ENCODE peak calls at places on chromosomes 16 and 17, in seven cellular contexts. H, S, L, Y, E, D and P are unnamed samples.

GRCh38 chr16:83272201-83272600 is 535.6 kb upstream of the HSBP1 start:
- DNase-seq in Y (no peak), L (no peak), S (no peak), D (no peak), E (no peak), H (no peak), P (no peak)

GRCh38 chr17:39090400-39090799 is 61.0 kb downstream of the PLXDC1 start:
- DNase-seq in D (no peak), L (no peak), E (no peak), Y (no peak), S (no peak), H (no peak), P (no peak)

GRCh38 chr17:81681672-81682071 is 1.9 kb downstream of the ARL16 start:
- DNase-seq in H (no peak), S (no peak), L (no peak), D (no peak), E (no peak), Y (no peak), P (no peak)

GRCh38 chr16:24769806-24770205 is 40.4 kb downstream of the TNRC6A start:
- DNase-seq in Y (no peak), E (no peak), S (no peak), H (no peak), D (no peak), L (no peak), P (no peak)

GRCh38 chr17:63435681-63436522 is 10.2 kb downstream of the CYB561 start:
- DNase-seq in D (no peak), E (peak), H (no peak), Y (no peak), S (peak), L (peak), P (no peak)

GRCh38 chr16:87243383-87243964 is 73.7 kb downstream of the C16orf95 start:
- DNase-seq in D (no peak), S (no peak), L (no peak), E (no peak), Y (no peak), H (no peak), P (no peak)

GRCh38 chr17:47830396-47830907 is 889 bp downstream of the MRPL10 start:
- DNase-seq in D (no peak), S (no peak), H (no peak), E (no peak), Y (no peak), L (no peak), P (no peak)

GRCh38 chr16:77789085-77789611 is 784 bp downstream of the VAT1L start:
- DNase-seq in H (no peak), S (no peak), E (peak), Y (no peak), D (no peak), L (peak), P (no peak)

GRCh38 chr17:28807925-28808641 is 34.5 kb downstream of the FAM222B start:
- DNase-seq in D (peak), S (no peak), L (no peak), H (peak), Y (peak), E (no peak), P (peak)

GRCh38 chr16:30032083-30032819 is 1.2 kb upstream of the TLCD3B start:
- DNase-seq in D (peak), S (peak), L (peak), E (peak), H (peak), Y (peak), P (peak)

GRCh38 chr17:70054961-70055360 is 20.1 kb upstream of the KCNJ16 start:
- DNase-seq in H (no peak), D (no peak), Y (no peak), E (no peak), L (no peak), S (no peak), P (no peak)

GRCh38 chr17:4972322-4972721 is 4.7 kb upstream of the SPAG7 start:
- DNase-seq in D (no peak), Y (no peak), E (no peak), S (no peak), H (no peak), L (no peak), P (no peak)

GRCh38 chr16:86492961-86493639 is 17.2 kb upstream of the FOXF1 start:
- DNase-seq in H (no peak), L (no peak), S (no peak), D (no peak), Y (no peak), E (no peak), P (no peak)

GRCh38 chr16:69620564-69620963 is 54.8 kb downstream of the NFAT5 start:
- DNase-seq in L (no peak), D (no peak), E (no peak), S (no peak), H (no peak), Y (no peak), P (no peak)

GRCh38 chr16:81004646-81005353 is 1.9 kb downstream of the CMC2 start:
- DNase-seq in D (peak), Y (peak), S (no peak), E (peak), L (no peak), H (peak), P (peak)

GRCh38 chr16:84484579-84485254 is 19.7 kb downstream of the MEAK7 start:
- DNase-seq in H (peak), D (peak), Y (peak), L (peak), S (peak), E (peak), P (peak)

GRCh38 chr17:34133350-34133749 is 121.7 kb upstream of the CCL2 start:
- DNase-seq in L (no peak), D (no peak), H (no peak), S (no peak), E (no peak), Y (no peak), P (no peak)

GRCh38 chr17:73827627-73828241 is 183.5 kb upstream of the SDK2 start:
- DNase-seq in L (no peak), E (no peak), H (no peak), Y (peak), D (peak), S (no peak), P (no peak)

GRCh38 chr17:78359936-78360370 is at the start of gene SOCS3:
- DNase-seq in E (peak), Y (peak), H (peak), S (peak), L (peak), D (peak), P (peak)

GRCh38 chr16:72311426-72311825 is 139.5 kb upstream of the PMFBP1 start:
- DNase-seq in Y (no peak), H (no peak), L (no peak), E (no peak), S (no peak), D (no peak), P (no peak)

DNA sequence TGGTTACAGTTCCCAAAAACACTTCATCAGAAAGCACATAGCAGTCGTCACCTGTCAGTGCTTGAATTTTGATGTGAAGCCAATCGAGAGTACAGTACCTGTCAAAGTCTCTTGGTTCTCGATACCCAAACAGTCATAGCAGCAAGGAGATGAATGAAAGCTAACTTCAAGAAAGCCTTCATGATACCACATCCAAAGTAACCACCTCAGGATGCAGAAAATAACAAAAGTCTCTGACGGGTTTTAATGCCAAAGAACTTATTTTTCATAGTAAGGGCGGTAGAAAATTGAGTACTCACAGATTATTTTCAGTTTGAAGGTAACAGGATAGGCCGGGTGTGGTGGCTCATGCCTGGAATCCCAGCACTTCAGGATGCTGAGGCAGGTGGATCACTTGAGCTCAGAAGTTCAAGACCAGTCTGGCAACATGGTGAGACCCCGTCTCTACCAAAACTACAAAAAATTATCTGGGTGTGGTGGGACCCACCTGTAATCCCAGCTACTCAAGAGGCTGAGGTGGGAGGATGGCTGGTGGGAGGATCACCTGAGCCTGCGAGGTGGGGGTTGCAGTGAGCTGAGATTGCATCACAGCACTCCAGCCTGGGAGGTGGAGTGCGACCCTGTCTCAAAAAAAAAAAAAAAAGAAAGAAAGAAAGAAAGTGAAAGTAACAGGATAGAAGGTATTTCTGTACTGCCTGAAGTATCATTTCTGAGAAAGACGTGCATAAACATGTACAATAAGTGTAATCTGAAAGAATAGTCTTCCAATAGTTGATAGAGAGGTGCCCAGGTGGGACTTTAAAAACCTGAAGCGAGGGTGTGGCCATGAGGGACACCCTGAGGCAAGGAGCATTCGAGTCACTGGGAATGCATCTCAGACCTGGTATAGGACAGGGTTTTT is 15.4 kb downstream of the MFSD11 start:
- DNase-seq in H (no peak), D (no peak), Y (no peak), E (no peak), L (no peak), S (no peak), P (no peak)
- TF ChIP-seq MAX in H (no peak), D (no peak), Y (no peak), E (no peak), L (no peak), S (no peak), P (no peak)

GRCh38 chr17:74960739-74961342 is 11.7 kb downstream of the HID1 start:
- DNase-seq in Y (peak), E (no peak), L (peak), D (peak), S (peak), H (peak), P (no peak)
- H3K4me2 ChIP-seq in Y (peak), E (no peak), L (no peak), D (peak), S (peak), H (peak), P (no peak)

GRCh38 chr17:3033248-3033640 is 30.2 kb downstream of the OR1D5 start:
- DNase-seq in S (no peak), Y (no peak), E (no peak), D (no peak), L (no peak), H (no peak), P (no peak)
- TF ChIP-seq MAX in S (no peak), Y (no peak), E (no peak), D (no peak), L (no peak), H (no peak), P (no peak)

GRCh38 chr16:247027-247426 is 12.4 kb downstream of the FAM234A start:
- DNase-seq in Y (no peak), E (no peak), H (no peak), D (no peak), L (no peak), S (no peak), P (no peak)
- H3K4me2 ChIP-seq in Y (no peak), E (no peak), H (no peak), D (no peak), L (no peak), S (no peak), P (no peak)

DNA sequence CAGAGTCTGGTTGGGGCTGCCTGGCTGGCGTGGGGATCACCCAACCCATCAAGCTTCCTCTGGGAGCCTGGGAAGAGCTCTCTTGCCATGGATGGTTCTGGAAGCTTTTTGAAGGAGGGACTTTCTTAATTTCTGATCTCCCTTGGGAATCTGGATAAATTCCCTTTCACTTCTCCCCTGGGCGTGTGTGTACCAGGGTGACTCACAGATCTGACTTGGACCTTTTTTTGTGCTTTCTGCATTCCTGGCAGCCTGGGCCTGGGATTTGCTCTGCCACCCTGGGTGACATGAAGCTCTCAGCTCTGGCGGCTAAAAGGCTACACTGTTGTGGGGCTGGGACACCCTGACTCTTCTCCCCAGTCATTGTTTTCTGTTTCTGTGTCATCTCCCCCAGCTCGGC is 70.1 kb downstream of the ABCC1 start:
- DNase-seq in S (no peak), H (peak), L (no peak), E (no peak), D (no peak), Y (peak), P (no peak)
- TF ChIP-seq MAX in S (no peak), H (no peak), L (no peak), E (peak), D (no peak), Y (peak), P (no peak)

DNA sequence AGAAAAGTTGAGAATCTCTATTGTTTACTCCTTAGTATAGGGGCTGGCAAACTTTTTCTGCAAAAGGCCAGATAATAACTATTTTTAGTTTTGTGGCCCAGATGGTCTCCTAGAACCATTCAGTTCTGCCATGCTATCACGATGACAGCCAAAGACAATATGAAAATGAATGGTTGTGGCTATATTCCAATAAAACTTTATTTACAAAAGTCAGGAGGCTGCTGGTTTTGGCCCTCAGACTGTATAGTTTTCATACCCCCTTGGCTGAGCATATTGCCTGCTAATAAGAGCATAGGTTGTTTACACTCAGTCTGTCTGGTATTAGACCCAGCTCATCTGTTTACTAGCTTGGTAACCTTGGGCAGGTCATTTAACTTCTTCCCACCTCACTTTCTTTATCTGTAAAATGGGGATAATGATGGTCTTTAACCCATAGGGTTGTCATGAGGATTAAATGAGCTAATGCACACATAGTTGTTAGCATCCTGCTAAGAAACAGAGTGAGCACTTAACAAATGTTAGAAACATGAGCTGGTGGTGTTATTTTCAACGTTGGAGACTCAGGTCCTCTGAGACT is 156.3 kb downstream of the MSI2 start:
- DNase-seq in Y (no peak), S (no peak), E (no peak), D (no peak), H (no peak), L (no peak), P (no peak)
- H3K4me2 ChIP-seq in Y (no peak), S (no peak), E (no peak), D (no peak), H (no peak), L (no peak), P (no peak)